ENCODE peak calls at places on chromosomes 6 and 20, in nine cellular contexts. H, M, A, F, R, S, P, J and K are unnamed samples.
A peak's percentile ranks its signal among the peaks of the same experiment; 100 is the strongest.

GRCh38 chr20:50034567-50035170 is 51.9 kb downstream of the SNAI1 start:
- DNase-seq in H (no peak), M (no peak), A (no peak), F (no peak), R (peak; percentile 93), S (no peak), P (no peak), J (no peak), K (no peak)

GRCh38 chr6:25254671-25255070 is 24.5 kb upstream of the CARMIL1 start:
- DNase-seq in H (no peak), M (no peak), A (no peak), F (no peak), R (no peak), S (no peak), P (no peak), J (no peak), K (no peak)

GRCh38 chr20:23145281-23145700 is 59.2 kb upstream of the CD93 start:
- DNase-seq in H (no peak), M (no peak), A (no peak), F (no peak), R (peak; percentile 43), S (no peak), P (no peak), J (no peak), K (no peak)

GRCh38 chr6:20479075-20479871 is 55.0 kb upstream of the CDKAL1 start:
- DNase-seq in H (no peak), M (no peak), A (no peak), F (no peak), R (no peak), S (no peak), P (no peak), J (peak; percentile 11), K (no peak)

GRCh38 chr6:56595490-56596122 is 47.1 kb downstream of the DST start:
- DNase-seq in H (peak; percentile 34), M (peak; percentile 7), A (peak; percentile 33), F (no peak), R (peak; percentile 43), S (peak; percentile 7), P (no peak), J (peak; percentile 37), K (peak; percentile 92)

GRCh38 chr6:155595264-155595663 is 139.6 kb upstream of the NOX3 start:
- DNase-seq in H (no peak), M (no peak), A (no peak), F (no peak), R (no peak), S (no peak), P (no peak), J (no peak), K (no peak)

GRCh38 chr6:138815797-138816528 is 20.1 kb downstream of the ECT2L start:
- DNase-seq in H (no peak), M (peak; percentile 14), A (no peak), F (peak; percentile 17), R (peak; percentile 55), S (no peak), P (no peak), J (no peak), K (peak; percentile 63)

GRCh38 chr6:109879521-109879920 is 98.6 kb upstream of the GPR6 start:
- DNase-seq in H (no peak), M (no peak), A (no peak), F (no peak), R (no peak), S (no peak), P (no peak), J (peak; percentile 25), K (no peak)

GRCh38 chr20:16020971-16021370 is 552.3 kb downstream of the KIF16B start:
- DNase-seq in H (no peak), M (no peak), A (no peak), F (no peak), R (peak; percentile 87), S (no peak), P (no peak), J (no peak), K (no peak)

GRCh38 chr20:38554986-38555385 is 26.0 kb upstream of the ADIG start:
- DNase-seq in H (no peak), M (no peak), A (no peak), F (no peak), R (no peak), S (no peak), P (no peak), J (no peak), K (no peak)